ENCODE peak calls at places on chromosomes 13 and 19, in four cellular contexts. E is AML-193, D is GM03348, O is AG09319. S is an unnamed sample.

GRCh38 chr13:96089749-96090239 is at the start of gene HS6ST3:
- DNase-seq in E (no peak), D (no peak), O (no peak), S (peak; percentile 4)

GRCh38 chr19:32265991-32266390 is 79.4 kb upstream of the ZNF507 start:
- DNase-seq in E (no peak), D (no peak), O (no peak), S (no peak)

GRCh38 chr19:29105629-29106352 is 107.2 kb downstream of the UQCRFS1 start:
- DNase-seq in E (no peak), D (no peak), O (no peak), S (no peak)

GRCh38 chr13:79581870-79582315 is 100.9 kb downstream of the NDFIP2 start:
- DNase-seq in E (no peak), D (peak; percentile 25), O (no peak), S (no peak)

GRCh38 chr19:30079200-30079599 is 137.2 kb downstream of the URI1 start:
- DNase-seq in E (no peak), D (no peak), O (no peak), S (no peak)

GRCh38 chr19:22422220-22422619 is at the start of gene ZNF98:
- DNase-seq in E (no peak), D (no peak), O (no peak), S (no peak)

GRCh38 chr19:1411255-1412191 is 4.1 kb downstream of the DAZAP1 start:
- DNase-seq in E (no peak), D (peak; percentile 71), O (no peak), S (no peak)

GRCh38 chr13:24216176-24216575 is 55.7 kb downstream of the SPATA13 start:
- DNase-seq in E (no peak), D (no peak), O (no peak), S (no peak)

GRCh38 chr19:54420383-54421168 is 5.3 kb downstream of the TTYH1 start:
- DNase-seq in E (no peak), D (peak; percentile 16), O (no peak), S (no peak)

GRCh38 chr19:43768273-43769050 is 12.3 kb downstream of the KCNN4 start:
- DNase-seq in E (peak; percentile 82), D (no peak), O (no peak), S (peak; percentile 79)

GRCh38 chr13:78054152-78054551 is 135.5 kb upstream of the EDNRB start:
- DNase-seq in E (no peak), D (no peak), O (no peak), S (no peak)

GRCh38 chr13:51998723-51999471 is 12.4 kb downstream of the ATP7B start:
- DNase-seq in E (no peak), D (no peak), O (no peak), S (no peak)

GRCh38 chr13:46858163-46858562 is 38.7 kb downstream of the HTR2A start:
- DNase-seq in E (no peak), D (no peak), O (no peak), S (no peak)

GRCh38 chr19:4354282-4354681 is 10.9 kb downstream of the MPND start:
- DNase-seq in E (no peak), D (no peak), O (no peak), S (no peak)

GRCh38 chr19:44303976-44304568 is 753 bp downstream of the ZNF235 start:
- DNase-seq in E (peak; percentile 17), D (peak; percentile 23), O (peak; percentile 4), S (peak; percentile 2)

GRCh38 chr19:51810228-51810627 is 15.3 kb downstream of the FPR3 start:
- DNase-seq in E (no peak), D (no peak), O (no peak), S (peak; percentile 37)

GRCh38 chr19:38693380-38694223 is 46.2 kb downstream of the ACTN4 start:
- DNase-seq in E (peak; percentile 54), D (peak; percentile 79), O (no peak), S (peak; percentile 91)

GRCh38 chr13:91739751-91740150 is 341.3 kb downstream of the GPC5 start:
- DNase-seq in E (no peak), D (no peak), O (no peak), S (no peak)

GRCh38 chr13:51262501-51263211 is 40.5 kb downstream of the FAM124A start:
- DNase-seq in E (no peak), D (no peak), O (no peak), S (peak; percentile 44)

GRCh38 chr19:862529-863304 is 3.3 kb downstream of the CFD start:
- DNase-seq in E (peak; percentile 11), D (peak; percentile 54), O (no peak), S (no peak)

GRCh38 chr19:16591803-16592556 is 19.8 kb upstream of the SLC35E1 start:
- DNase-seq in E (no peak), D (no peak), O (no peak), S (no peak)

GRCh38 chr13:70249332-70250064 is 141.2 kb upstream of the KLHL1 start:
- DNase-seq in E (no peak), D (no peak), O (no peak), S (no peak)

GRCh38 chr19:46639356-46640061 is 3.5 kb upstream of the GNG8 start:
- DNase-seq in E (peak; percentile 43), D (peak; percentile 87), O (no peak), S (peak; percentile 90)

GRCh38 chr19:47124937-47125668 is 5.5 kb upstream of the SAE1 start:
- DNase-seq in E (peak; percentile 63), D (peak; percentile 73), O (no peak), S (peak; percentile 90)

GRCh38 chr19:17237747-17238706 is 7.7 kb downstream of the NR2F6 start:
- DNase-seq in E (no peak), D (no peak), O (no peak), S (no peak)

GRCh38 chr19:19463348-19464117 is 51.8 kb downstream of the TSSK6 start:
- DNase-seq in E (no peak), D (peak; percentile 81), O (no peak), S (no peak)

GRCh38 chr19:11064831-11065303 is 24.4 kb upstream of the LDLR start:
- DNase-seq in E (no peak), D (peak; percentile 35), O (no peak), S (no peak)

GRCh38 chr13:68745517-68745916 is 1362.1 kb upstream of the ATXN8OS start:
- DNase-seq in E (no peak), D (no peak), O (no peak), S (no peak)

GRCh38 chr19:40217921-40218890 is at the start of gene TTC9B:
- DNase-seq in E (no peak), D (peak; percentile 74), O (no peak), S (no peak)

GRCh38 chr13:85406269-85406975 is 392.8 kb downstream of the SLITRK6 start:
- DNase-seq in E (no peak), D (no peak), O (no peak), S (no peak)

GRCh38 chr13:26988059-26988769 is 183.4 kb downstream of the USP12 start:
- DNase-seq in E (no peak), D (no peak), O (no peak), S (no peak)

GRCh38 chr19:53507523-53508442 is 30.2 kb upstream of the ZNF331 start:
- DNase-seq in E (no peak), D (no peak), O (no peak), S (no peak)

GRCh38 chr13:26549713-26550112 is 7.8 kb upstream of the WASF3 start:
- DNase-seq in E (no peak), D (no peak), O (no peak), S (no peak)

GRCh38 chr13:108915634-108916497 is 286.5 kb downstream of the MYO16 start:
- DNase-seq in E (peak; percentile 65), D (peak; percentile 43), O (peak; percentile 85), S (peak; percentile 85)

GRCh38 chr13:50065712-50066111 is 50.5 kb downstream of the KCNRG start:
- DNase-seq in E (no peak), D (no peak), O (no peak), S (no peak)

GRCh38 chr13:85896516-85897450 is 97.6 kb upstream of the SLITRK6 start:
- DNase-seq in E (peak; percentile 19), D (no peak), O (no peak), S (peak; percentile 28)

GRCh38 chr19:33502991-33503790 is 18.4 kb downstream of the PEPD start:
- DNase-seq in E (no peak), D (no peak), O (no peak), S (no peak)

GRCh38 chr13:50676602-50677001 is 166.9 kb downstream of the DLEU7 start:
- DNase-seq in E (no peak), D (peak; percentile 39), O (no peak), S (no peak)

GRCh38 chr19:3098141-3098514 is 4.0 kb downstream of the GNA11 start:
- DNase-seq in E (no peak), D (peak; percentile 57), O (no peak), S (no peak)

GRCh38 chr13:39016789-39017188 is 21.1 kb downstream of the PROSER1 start:
- DNase-seq in E (peak; percentile 28), D (no peak), O (no peak), S (peak; percentile 50)